ENCODE peak calls at places on chromosomes 12 and 14, in ten cellular contexts. B is IMR-90, T is GM12891, U is uterus, A is gastrocnemius medialis, R is adrenal gland, Z is Peyer's patch, P is stomach, J is GM12878, G is HCT116. H is an unnamed sample.

GRCh38 chr12:116026768-116027550 is 250.5 kb downstream of the MED13L start:
- DNase-seq in A (peak), R (no peak), U (no peak), G (no peak), P (no peak), Z (no peak), J (no peak), T (no peak), B (no peak), H (no peak)

GRCh38 chr12:96164951-96165858 is 29.0 kb upstream of the ELK3 start:
- DNase-seq in B (no peak), T (no peak), A (no peak), G (no peak), J (no peak), P (no peak), Z (no peak), R (no peak), U (peak), H (no peak)

GRCh38 chr12:131909596-131910219 is 15.3 kb downstream of the ULK1 start:
- DNase-seq in J (no peak), R (no peak), A (no peak), B (no peak), U (no peak), P (no peak), G (no peak), Z (no peak), T (no peak), H (no peak)

GRCh38 chr12:127191124-127191523 is 1075.8 kb upstream of the TMEM132C start:
- DNase-seq in U (no peak), Z (no peak), T (no peak), A (no peak), B (peak), G (no peak), R (no peak), J (no peak), P (no peak), H (no peak)

GRCh38 chr14:34462132-34462893 is at the start of gene SPTSSA:
- DNase-seq in R (peak), Z (peak), B (peak), J (peak), T (peak), A (peak), P (peak), G (peak), U (peak), H (peak)

GRCh38 chr12:70221626-70222025 is 21.6 kb upstream of the CNOT2 start:
- DNase-seq in J (no peak), G (no peak), R (no peak), T (no peak), Z (no peak), U (no peak), A (no peak), B (no peak), P (no peak), H (no peak)

GRCh38 chr12:95959107-95959506 is 16.0 kb downstream of the AMDHD1 start:
- DNase-seq in A (no peak), T (no peak), G (peak), B (peak), J (no peak), Z (no peak), U (no peak), P (no peak), R (peak), H (no peak)

GRCh38 chr12:78878447-78878846 is 13.9 kb downstream of the SYT1 start:
- DNase-seq in U (no peak), T (no peak), A (no peak), B (no peak), Z (no peak), P (no peak), G (no peak), R (no peak), J (no peak), H (no peak)

GRCh38 chr14:61113561-61113960 is 132.5 kb downstream of the SLC38A6 start:
- DNase-seq in B (no peak), T (no peak), Z (no peak), J (no peak), A (no peak), R (no peak), P (no peak), U (no peak), G (no peak), H (no peak)

DNA sequence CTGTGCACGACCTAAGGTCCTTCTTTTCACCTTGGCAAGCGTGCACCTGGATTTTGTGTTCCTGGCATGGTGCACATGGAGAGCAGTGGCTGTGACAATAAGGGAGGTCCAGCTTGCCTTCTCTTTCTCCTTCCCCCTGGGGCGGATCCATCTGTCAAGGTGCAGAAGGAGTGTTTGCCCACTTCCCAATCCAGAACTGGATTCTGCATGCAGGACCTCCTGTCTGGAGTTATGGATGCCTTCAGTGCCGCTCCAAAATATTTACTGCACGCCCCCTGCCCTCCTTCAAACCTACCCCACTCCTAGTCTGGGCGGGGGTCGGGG is 192.7 kb downstream of the DPF3 start:
- DNase-seq in Z (no peak), P (no peak), J (no peak), G (no peak), T (no peak), R (no peak), A (no peak), U (no peak), B (no peak), H (no peak)
- TF ChIP-seq POLR2A in Z (no peak), P (no peak), J (no peak), G (no peak), T (no peak), R (no peak), A (no peak), U (no peak), B (no peak), H (no peak)

GRCh38 chr12:54384591-54385041 is at the start of gene ZNF385A:
- DNase-seq in B (no peak), R (no peak), G (no peak), T (no peak), J (no peak), A (no peak), Z (no peak), U (no peak), P (no peak), H (no peak)
- TF ChIP-seq POLR2A in B (no peak), R (no peak), G (no peak), T (no peak), J (no peak), A (no peak), Z (no peak), U (no peak), P (no peak), H (no peak)

DNA sequence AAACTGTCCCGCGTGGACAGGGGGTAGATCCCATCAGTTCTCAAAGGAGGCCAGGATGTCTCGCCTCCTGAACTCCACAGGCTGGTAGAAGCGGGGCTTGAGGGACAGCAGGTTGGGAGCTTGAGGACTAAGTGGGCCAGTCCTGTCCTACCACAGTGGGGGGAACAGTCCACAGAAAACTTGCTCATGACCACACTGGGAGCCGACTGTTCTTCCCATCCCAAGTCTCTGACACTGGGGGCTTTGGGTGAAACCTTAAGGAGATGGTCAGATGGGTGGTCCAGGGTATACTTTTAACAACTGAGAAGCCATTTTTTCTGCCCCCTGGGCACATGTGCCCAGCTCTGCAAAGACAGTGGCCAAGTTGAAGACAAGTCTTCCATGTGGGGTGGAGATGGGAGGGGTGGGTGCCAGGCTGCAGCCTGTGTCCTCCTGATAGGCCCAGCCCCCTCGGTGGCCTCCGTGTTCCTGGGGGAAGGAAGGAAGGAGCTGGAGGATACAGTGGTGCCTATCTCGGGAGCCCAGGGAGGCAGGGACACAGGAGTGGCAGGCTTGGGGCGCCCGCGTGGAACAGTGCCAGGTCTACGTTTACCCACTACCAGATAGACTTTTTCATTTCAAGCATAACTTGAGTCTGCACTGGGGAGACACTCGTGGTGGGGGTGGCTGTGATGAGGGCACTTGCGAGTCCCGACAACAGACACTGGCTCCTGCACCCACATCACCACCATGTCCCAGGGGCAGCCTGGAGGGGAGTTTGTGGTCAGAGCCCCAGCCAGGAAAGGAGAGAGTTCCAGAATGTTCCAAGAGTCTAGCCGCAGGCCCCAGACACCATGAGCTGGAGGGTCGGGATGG is 14.7 kb downstream of the RHOF start:
- DNase-seq in P (no peak), G (no peak), A (no peak), T (no peak), J (no peak), U (no peak), Z (no peak), B (no peak), R (no peak), H (peak)
- TF ChIP-seq POLR2A in P (no peak), G (no peak), A (no peak), T (no peak), J (peak), U (no peak), Z (no peak), B (no peak), R (no peak), H (no peak)

DNA sequence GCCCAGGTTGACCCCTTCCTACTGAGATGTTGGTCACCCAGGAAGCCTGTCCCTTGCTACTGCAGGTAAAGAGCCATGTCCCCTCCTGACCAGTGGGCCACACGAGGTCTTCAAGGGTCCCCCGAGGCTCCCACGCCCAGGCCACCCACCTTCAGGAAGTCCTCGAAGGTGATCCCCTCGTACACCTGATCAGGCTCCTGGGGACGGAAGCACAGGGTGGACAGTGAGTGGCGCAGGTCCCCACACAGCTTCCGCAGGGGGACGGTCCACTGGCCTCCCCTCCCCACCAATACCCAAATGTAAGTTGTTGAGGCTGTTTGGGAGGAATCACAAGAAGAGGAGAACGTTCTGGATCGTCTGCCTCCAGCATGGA is 57.4 kb downstream of the TESC start:
- DNase-seq in R (no peak), P (no peak), Z (no peak), U (no peak), A (no peak), J (no peak), T (no peak), G (no peak), B (no peak), H (no peak)
- TF ChIP-seq POLR2A in R (no peak), P (no peak), Z (no peak), U (no peak), A (no peak), J (no peak), T (no peak), G (no peak), B (no peak), H (no peak)

GRCh38 chr14:93751946-93752660 is 36.2 kb downstream of the PRIMA1 start:
- DNase-seq in U (no peak), J (no peak), B (no peak), P (no peak), T (no peak), A (no peak), R (no peak), G (no peak), Z (peak), H (no peak)
- TF ChIP-seq POLR2A in U (no peak), J (no peak), B (no peak), P (no peak), T (no peak), A (no peak), R (no peak), G (no peak), Z (no peak), H (no peak)

GRCh38 chr14:50944647-50945413 is 547 bp upstream of the PYGL start:
- DNase-seq in P (peak), R (peak), B (peak), T (no peak), J (no peak), A (peak), G (peak), U (peak), Z (peak), H (peak)
- TF ChIP-seq POLR2A in P (no peak), R (peak), B (peak), T (no peak), J (no peak), A (peak), G (no peak), U (no peak), Z (no peak), H (peak)

DNA sequence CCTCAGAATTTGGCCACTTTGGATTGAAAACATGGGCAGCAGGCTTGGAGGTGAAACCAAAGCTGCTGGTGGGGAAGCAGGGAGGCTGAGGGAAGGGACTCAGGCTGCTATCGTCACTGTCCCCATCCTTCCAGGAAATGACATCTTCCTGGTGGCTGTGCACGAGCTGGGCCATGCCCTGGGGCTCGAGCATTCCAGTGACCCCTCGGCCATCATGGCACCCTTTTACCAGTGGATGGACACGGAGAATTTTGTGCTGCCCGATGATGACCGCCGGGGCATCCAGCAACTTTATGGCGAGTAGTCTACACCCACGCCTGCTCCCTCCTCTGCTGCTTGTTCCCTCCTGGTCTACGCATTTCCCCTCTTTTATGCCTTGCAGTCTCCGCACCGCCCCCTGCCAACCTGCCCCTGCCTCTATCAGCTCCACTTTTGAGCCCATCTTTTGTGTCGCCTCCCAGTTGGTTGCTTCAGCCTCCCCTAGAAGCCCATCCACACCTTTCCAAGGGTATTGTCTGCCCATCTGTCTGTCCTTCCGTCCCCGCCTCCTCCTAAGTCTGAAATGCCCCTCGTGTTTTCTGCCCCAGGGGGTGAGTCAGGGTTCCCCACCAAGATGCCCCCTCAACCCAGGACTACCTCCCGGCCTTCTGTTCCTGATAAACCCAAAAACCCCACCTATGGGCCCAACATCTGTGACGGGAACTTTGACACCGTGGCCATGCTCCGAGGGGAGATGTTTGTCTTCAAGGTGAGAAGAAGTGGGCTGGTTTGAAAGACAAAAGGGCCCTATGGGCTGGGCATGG is 6.9 kb downstream of the MMP14 start:
- DNase-seq in T (no peak), Z (peak), J (no peak), R (no peak), B (no peak), G (no peak), P (no peak), A (no peak), U (no peak), H (no peak)
- TF ChIP-seq POLR2A in T (no peak), Z (no peak), J (no peak), R (no peak), B (no peak), G (no peak), P (no peak), A (no peak), U (no peak), H (no peak)

DNA sequence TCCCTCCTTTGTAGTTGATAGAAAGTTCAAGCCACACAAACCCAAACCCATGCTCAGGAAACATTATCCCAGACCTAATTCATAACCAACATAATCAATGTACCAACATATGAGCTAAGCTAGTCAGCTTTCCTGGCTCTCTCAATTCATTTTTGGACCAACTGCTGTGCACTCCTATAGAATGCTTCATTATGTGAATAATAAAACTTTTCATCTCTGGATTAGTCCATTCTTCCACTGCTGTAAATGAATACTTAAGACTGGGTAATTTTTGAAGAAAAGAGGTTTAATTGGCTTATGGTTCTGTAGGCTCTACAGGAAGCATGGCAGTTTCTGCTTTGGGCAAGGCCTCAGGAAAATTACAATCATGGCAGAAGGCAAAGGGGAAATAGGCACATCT is 651.9 kb downstream of the RERGL start:
- DNase-seq in G (no peak), T (no peak), B (no peak), Z (no peak), J (no peak), P (no peak), R (no peak), U (no peak), A (no peak), H (no peak)
- TF ChIP-seq POLR2A in G (no peak), T (no peak), B (no peak), Z (no peak), J (no peak), P (no peak), R (no peak), U (no peak), A (no peak), H (no peak)

GRCh38 chr12:119589634-119590033 is 3.9 kb upstream of the TMEM233 start:
- DNase-seq in Z (no peak), A (no peak), J (no peak), U (no peak), T (no peak), R (no peak), B (no peak), P (no peak), G (no peak), H (no peak)

GRCh38 chr12:119594399-119594730 is 791 bp downstream of the TMEM233 start:
- DNase-seq in R (no peak), U (no peak), B (no peak), T (no peak), A (no peak), P (no peak), G (no peak), J (no peak), Z (no peak), H (peak)

GRCh38 chr12:119592232-119592631 is 1.3 kb upstream of the TMEM233 start:
- DNase-seq in U (no peak), G (no peak), B (no peak), P (no peak), R (no peak), T (no peak), A (peak), J (no peak), Z (no peak), H (peak)

GRCh38 chr12:119594772-119595445 is 1.3 kb downstream of the TMEM233 start:
- DNase-seq in R (no peak), G (no peak), U (no peak), Z (no peak), T (no peak), P (no peak), B (no peak), J (no peak), A (peak), H (peak)

GRCh38 chr12:119593578-119594398 is at the start of gene TMEM233:
- DNase-seq in A (peak), P (no peak), G (no peak), U (no peak), J (no peak), B (no peak), R (no peak), T (no peak), Z (no peak), H (peak)
- TF ChIP-seq POLR2A in A (peak), P (no peak), G (no peak), U (no peak), J (no peak), B (no peak), R (no peak), T (no peak), Z (no peak), H (peak)

GRCh38 chr12:9718968-9719367 is 13.9 kb downstream of the CLECL1 start:
- DNase-seq in U (no peak), A (no peak), B (no peak), Z (no peak), G (no peak), R (no peak), T (no peak), P (no peak), J (no peak), H (no peak)

GRCh38 chr12:9719835-9720234 is 13.1 kb downstream of the CLECL1 start:
- DNase-seq in P (no peak), A (no peak), J (no peak), R (no peak), T (no peak), Z (no peak), U (no peak), B (no peak), G (no peak), H (no peak)

GRCh38 chr12:9711664-9712063 is 21.2 kb downstream of the CLECL1 start:
- DNase-seq in B (peak), U (no peak), A (no peak), J (no peak), Z (no peak), R (no peak), T (no peak), P (no peak), G (no peak), H (no peak)

GRCh38 chr12:9721394-9722092 is 11.4 kb downstream of the CLECL1 start:
- DNase-seq in P (no peak), U (no peak), Z (no peak), J (peak), T (no peak), G (no peak), R (no peak), B (peak), A (no peak), H (no peak)

GRCh38 chr12:9717070-9717925 is 15.6 kb downstream of the CLECL1 start:
- DNase-seq in U (no peak), B (no peak), Z (no peak), R (no peak), P (no peak), J (no peak), T (no peak), G (no peak), A (no peak), H (no peak)
- TF ChIP-seq POLR2A in U (no peak), B (no peak), Z (no peak), R (no peak), P (no peak), J (no peak), T (no peak), G (no peak), A (no peak), H (no peak)

H was measured in erythroblast.